ENCODE peak calls at places on chromosomes 16 and 17, in six cellular contexts. S is sigmoid colon, H is choroid plexus epithelial cell, V is colonic mucosa, N is lung, J is neural progenitor cell. F is an unnamed sample.

GRCh38 chr17:27577884-27578717 is 52.9 kb upstream of the LGALS9 start:
- DNase-seq in J (no peak), H (peak), V (no peak), N (no peak), S (no peak), F (no peak)

GRCh38 chr17:4617590-4618356 is 23.7 kb downstream of the ALOX15 start:
- DNase-seq in N (no peak), J (no peak), V (no peak), S (no peak), H (no peak), F (no peak)

GRCh38 chr16:84459941-84460405 is 44.5 kb downstream of the MEAK7 start:
- DNase-seq in H (no peak), J (no peak), S (peak), V (no peak), N (no peak), F (no peak)

GRCh38 chr16:1488619-1489018 is at the start of gene PTX4:
- DNase-seq in J (no peak), V (no peak), S (no peak), H (no peak), N (no peak), F (no peak)

GRCh38 chr17:63646492-63646815 is 24.2 kb downstream of the MAP3K3 start:
- DNase-seq in N (no peak), J (no peak), V (no peak), S (no peak), H (no peak), F (no peak)

GRCh38 chr17:21174719-21175118 is 39.2 kb downstream of the TMEM11 start:
- DNase-seq in S (no peak), J (no peak), H (peak), V (no peak), N (no peak), F (no peak)

GRCh38 chr16:48537909-48538745 is 71.9 kb downstream of the N4BP1 start:
- DNase-seq in V (no peak), H (no peak), N (peak), S (peak), J (no peak), F (peak)

GRCh38 chr17:42039794-42040763 is 10.3 kb downstream of the C17orf113 start:
- DNase-seq in H (no peak), V (no peak), N (no peak), S (no peak), J (no peak), F (no peak)

GRCh38 chr16:24499193-24499814 is 40.1 kb upstream of the RBBP6 start:
- DNase-seq in N (no peak), J (peak), S (no peak), H (peak), V (peak), F (peak)

GRCh38 chr16:14405611-14406537 is 224.2 kb downstream of the PARN start:
- DNase-seq in J (peak), S (peak), N (no peak), V (peak), H (no peak), F (no peak)

GRCh38 chr16:50677351-50677750 is 3.8 kb downstream of the SNX20 start:
- DNase-seq in N (no peak), S (no peak), H (no peak), J (no peak), V (no peak), F (no peak)

GRCh38 chr17:44757045-44757917 is 1.5 kb upstream of the ADAM11 start:
- DNase-seq in S (no peak), J (no peak), V (no peak), H (no peak), N (no peak), F (no peak)

GRCh38 chr17:53894591-53894990 is 71.9 kb downstream of the KIF2B start:
- DNase-seq in S (no peak), V (no peak), J (no peak), H (no peak), N (no peak), F (no peak)

GRCh38 chr17:44927696-44928095 is 12.4 kb upstream of the GFAP start:
- DNase-seq in H (no peak), J (no peak), N (no peak), V (no peak), S (no peak), F (no peak)

GRCh38 chr16:89502319-89502843 is 5.8 kb upstream of the SPG7 start:
- DNase-seq in N (peak), J (no peak), H (no peak), S (no peak), V (peak), F (peak)

GRCh38 chr17:43840814-43841213 is 6.2 kb upstream of the CD300LG start:
- DNase-seq in V (no peak), J (peak), S (no peak), H (peak), N (no peak), F (no peak)

GRCh38 chr16:20114356-20114755 is 40.7 kb upstream of the GPR139 start:
- DNase-seq in V (no peak), J (no peak), N (no peak), H (no peak), S (peak), F (peak)

GRCh38 chr16:22318690-22319358 is 21.6 kb downstream of the POLR3E start:
- DNase-seq in N (no peak), V (peak), H (peak), S (peak), J (peak), F (peak)

GRCh38 chr16:8867483-8868271 is 1.1 kb downstream of the CARHSP1 start:
- DNase-seq in V (peak), N (peak), H (peak), S (peak), J (peak), F (no peak)

GRCh38 chr16:88758227-88758943 is 26.6 kb downstream of the PIEZO1 start:
- DNase-seq in V (no peak), H (no peak), S (no peak), N (no peak), J (no peak), F (no peak)

GRCh38 chr17:60770946-60771422 is 93.3 kb downstream of the BCAS3 start:
- DNase-seq in J (no peak), S (no peak), N (no peak), V (no peak), H (no peak), F (no peak)

GRCh38 chr16:56281256-56281805 is 90.0 kb downstream of the GNAO1 start:
- DNase-seq in N (no peak), V (no peak), J (peak), S (no peak), H (peak), F (peak)

GRCh38 chr17:44257815-44258750 is 9.9 kb downstream of the SLC4A1 start:
- DNase-seq in V (no peak), S (no peak), J (no peak), H (no peak), N (no peak), F (no peak)

GRCh38 chr17:28130455-28130854 is 88.0 kb downstream of the NLK start:
- DNase-seq in V (no peak), J (no peak), H (no peak), N (no peak), S (no peak), F (no peak)

GRCh38 chr17:75059369-75060345 is 12.6 kb downstream of the KCTD2 start:
- DNase-seq in S (peak), H (peak), J (no peak), N (no peak), V (no peak), F (peak)

DNA sequence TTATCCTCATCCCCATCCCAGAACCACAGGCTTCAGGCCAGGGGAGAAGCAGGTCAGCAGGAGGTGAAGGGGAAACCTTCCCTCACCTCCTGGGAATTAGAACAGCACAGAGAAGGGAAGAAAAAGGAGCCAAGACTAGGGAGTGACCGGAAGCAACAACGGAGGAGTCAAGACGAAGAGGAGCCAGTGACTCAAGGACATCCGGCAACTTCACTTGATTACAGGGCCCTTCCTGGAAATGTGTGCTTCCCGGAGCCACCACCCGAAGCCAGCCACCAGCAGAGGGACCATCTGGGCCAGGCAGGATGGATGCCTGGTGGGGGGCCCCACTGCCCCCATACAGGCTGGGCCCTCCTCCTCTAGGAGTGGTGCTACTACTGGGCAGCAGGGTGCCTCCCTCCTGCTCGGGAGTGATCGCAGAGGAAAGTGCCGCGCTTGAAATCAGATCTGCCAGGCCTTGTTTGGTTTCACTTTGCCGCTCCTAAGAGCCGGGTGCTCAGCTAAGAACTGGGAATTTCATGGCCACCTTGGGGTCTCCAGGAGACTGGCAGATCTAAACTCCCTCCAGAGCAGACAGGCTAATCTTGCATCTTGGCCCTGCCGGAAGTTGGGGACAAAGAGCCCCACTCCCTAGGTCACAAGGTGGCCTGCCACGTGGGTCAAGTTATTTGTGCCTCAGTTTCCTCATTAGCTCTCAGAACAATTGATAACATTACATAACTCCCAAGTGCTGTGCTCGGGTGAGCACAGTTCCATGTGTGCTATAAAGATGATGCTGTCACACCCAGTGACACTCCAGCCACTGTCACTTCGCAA is 6.6 kb downstream of the CDC42EP4 start:
- DNase-seq in H (peak), J (peak), S (peak), N (peak), V (peak), F (peak)
- H3K4me3 ChIP-seq in H (peak), J (no peak), S (peak), N (no peak), V (peak), F (peak)

GRCh38 chr17:8175795-8176196 is 384 bp downstream of the TMEM107 start:
- DNase-seq in S (no peak), V (peak), J (no peak), N (no peak), H (no peak), F (no peak)

GRCh38 chr17:8176998-8177731 is 985 bp upstream of the TMEM107 start:
- DNase-seq in S (no peak), V (no peak), N (no peak), J (peak), H (no peak), F (no peak)

GRCh38 chr17:8173871-8174322 is 2.3 kb downstream of the TMEM107 start:
- DNase-seq in N (no peak), S (no peak), V (no peak), H (no peak), J (peak), F (no peak)

GRCh38 chr17:8176197-8176940 is at the start of gene TMEM107:
- DNase-seq in J (peak), H (peak), S (peak), N (peak), V (peak), F (peak)

DNA sequence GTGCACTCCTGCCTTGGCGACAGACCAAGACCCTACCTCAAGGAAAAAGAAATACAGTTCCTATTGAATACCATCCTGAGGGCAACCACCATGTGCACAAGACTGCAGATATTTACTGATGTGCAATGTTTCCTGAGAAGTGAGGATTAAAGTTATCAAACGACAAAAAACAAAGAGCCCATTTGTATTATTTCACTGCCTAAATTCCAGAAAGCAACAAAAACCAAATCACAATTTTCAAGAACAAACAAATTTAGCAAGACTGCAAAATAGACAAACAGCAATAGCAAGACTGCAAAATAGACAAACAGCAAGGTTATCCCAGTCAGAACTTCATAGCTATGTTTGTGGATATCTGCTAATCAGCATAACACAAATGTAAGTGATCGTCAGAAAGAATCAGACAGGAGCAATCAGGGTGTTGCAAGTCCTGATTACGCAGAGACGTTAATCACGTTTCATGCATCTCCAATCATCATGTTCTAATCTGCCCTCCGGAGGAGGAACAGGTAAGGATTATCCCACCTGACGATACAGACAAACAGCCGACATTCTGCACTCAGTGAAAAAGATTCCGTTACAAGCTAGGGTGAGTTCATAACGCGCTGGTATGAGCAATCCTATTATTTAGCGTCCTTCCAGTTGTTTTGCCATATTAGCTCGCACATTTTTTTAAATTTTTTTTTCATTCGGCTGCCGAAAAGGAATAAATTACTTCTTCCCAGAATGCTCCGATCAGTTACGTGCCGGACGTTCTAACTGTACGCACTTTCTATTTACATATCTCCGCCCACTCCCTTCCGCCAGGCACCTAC is 2.9 kb downstream of the TMEM107 start:
- DNase-seq in J (peak), N (peak), V (peak), S (peak), H (peak), F (peak)
- H3K4me3 ChIP-seq in J (peak), N (no peak), V (peak), S (peak), H (peak), F (peak)

GRCh38 chr17:39739020-39739884 is 1.5 kb downstream of the GRB7 start:
- DNase-seq in N (peak), J (peak), H (no peak), V (peak), S (no peak), F (peak)

GRCh38 chr17:39738568-39738901 is 797 bp downstream of the GRB7 start:
- DNase-seq in V (peak), J (peak), N (no peak), H (no peak), S (no peak), F (peak)

GRCh38 chr17:39742126-39742855 is 4.6 kb downstream of the GRB7 start:
- DNase-seq in H (no peak), J (no peak), V (no peak), S (no peak), N (no peak), F (no peak)

GRCh38 chr17:39739885-39740356 is 2.2 kb downstream of the GRB7 start:
- DNase-seq in V (no peak), S (no peak), H (no peak), J (peak), N (no peak), F (peak)

GRCh38 chr17:39740357-39741111 is 2.8 kb downstream of the GRB7 start:
- DNase-seq in N (no peak), S (no peak), V (peak), J (no peak), H (peak), F (peak)
- H3K4me3 ChIP-seq in N (no peak), S (no peak), V (peak), J (peak), H (no peak), F (peak)

GRCh38 chr17:47718634-47719405 is 14.2 kb upstream of the TBX21 start:
- DNase-seq in J (no peak), H (no peak), N (no peak), V (no peak), S (no peak), F (no peak)

GRCh38 chr17:47720754-47721533 is 12.1 kb upstream of the TBX21 start:
- DNase-seq in S (no peak), J (peak), H (no peak), N (no peak), V (no peak), F (peak)

GRCh38 chr17:47721725-47722124 is 11.3 kb upstream of the TBX21 start:
- DNase-seq in J (no peak), H (no peak), N (no peak), S (no peak), V (no peak), F (no peak)

GRCh38 chr17:47719411-47720152 is 13.5 kb upstream of the TBX21 start:
- DNase-seq in H (peak), J (no peak), S (no peak), V (no peak), N (no peak), F (peak)

DNA sequence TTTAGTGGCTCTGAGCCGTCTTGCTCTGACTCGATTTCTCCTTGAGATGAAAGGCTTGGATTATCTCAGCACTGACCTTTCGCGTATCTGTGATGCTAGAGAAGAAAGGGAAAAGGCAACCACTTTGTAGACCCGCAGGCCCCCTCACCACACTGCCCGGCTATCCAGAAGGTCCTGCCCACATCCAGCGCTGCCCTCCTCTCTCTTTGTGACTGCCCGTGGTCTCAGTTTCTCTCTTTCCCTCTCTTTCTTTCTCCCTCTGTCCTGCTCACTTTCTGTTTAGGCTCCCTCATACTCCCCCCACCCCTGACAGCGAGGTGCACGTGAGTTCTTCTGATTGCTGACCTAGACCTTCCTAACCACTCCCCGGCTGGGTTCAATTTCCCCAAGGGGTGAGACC is 12.8 kb upstream of the TBX21 start:
- DNase-seq in H (no peak), V (no peak), J (no peak), S (no peak), N (no peak), F (no peak)
- H3K4me3 ChIP-seq in H (no peak), V (no peak), J (no peak), S (no peak), N (no peak), F (no peak)

GRCh38 chr17:59440757-59441458 is 109.5 kb downstream of the YPEL2 start:
- DNase-seq in J (peak), S (peak), N (peak), V (peak), H (peak), F (peak)
- H3K4me3 ChIP-seq in J (no peak), S (no peak), N (no peak), V (no peak), H (no peak), F (no peak)

F was measured in bronchial epithelial cell.